ENCODE peak calls at places on chromosome 9, in seven cellular contexts. V is H9; Z is fibroblast of the aortic adventitia; Q is GM19239; H is stimulated activated CD4-positive, alpha-beta T cell treated with anti-CD3 and anti-CD28 coated beads, Interleukin-4, amount 100 ng/mL, for 48 hours; I is HFF-Myc; E is activated gamma-delta T cell treated with Interleukin-2 at 50 U/mL for 16 hours. M is an unnamed sample.

GRCh38 chr9:19087601-19088000 is 15.1 kb downstream of the HAUS6 start:
- DNase-seq in V (no peak), Z (peak), Q (no peak), H (no peak), I (no peak), E (no peak), M (peak)

GRCh38 chr9:110092792-110093191 is 115.2 kb downstream of the C9orf152 start:
- DNase-seq in V (no peak), Z (no peak), Q (no peak), H (no peak), I (no peak), E (no peak), M (no peak)

GRCh38 chr9:117091529-117091928 is 323.3 kb downstream of the ASTN2 start:
- DNase-seq in V (peak), Z (no peak), Q (no peak), H (no peak), I (no peak), E (no peak), M (no peak)

GRCh38 chr9:93058357-93059096 is at the start of gene SUSD3:
- DNase-seq in V (peak), Z (peak), Q (peak), H (peak), I (no peak), E (peak), M (peak)

GRCh38 chr9:16223074-16223871 is 647.2 kb downstream of the BNC2 start:
- DNase-seq in V (no peak), Z (no peak), Q (no peak), H (no peak), I (no peak), E (no peak), M (peak)

GRCh38 chr9:17462869-17463464 is 115.9 kb upstream of the SH3GL2 start:
- DNase-seq in V (no peak), Z (peak), Q (no peak), H (no peak), I (peak), E (peak), M (peak)

GRCh38 chr9:78365979-78366697 is 69.2 kb downstream of the PSAT1 start:
- DNase-seq in V (no peak), Z (peak), Q (no peak), H (no peak), I (no peak), E (no peak), M (no peak)

GRCh38 chr9:92183449-92183848 is 68.2 kb upstream of the SPTLC1 start:
- DNase-seq in V (no peak), Z (no peak), Q (no peak), H (no peak), I (no peak), E (no peak), M (no peak)

GRCh38 chr9:127118597-127119318 is 3.7 kb downstream of the ANGPTL2 start:
- DNase-seq in V (no peak), Z (no peak), Q (peak), H (no peak), I (no peak), E (no peak), M (no peak)

GRCh38 chr9:105178106-105178505 is 66.3 kb upstream of the SLC44A1 start:
- DNase-seq in V (no peak), Z (no peak), Q (no peak), H (no peak), I (no peak), E (no peak), M (no peak)

GRCh38 chr9:98146101-98146991 is 27.3 kb upstream of the TRIM14 start:
- DNase-seq in V (no peak), Z (peak), Q (no peak), H (no peak), I (no peak), E (no peak), M (peak)

GRCh38 chr9:512555-513272 is 298.0 kb downstream of the DOCK8 start:
- DNase-seq in V (no peak), Z (no peak), Q (no peak), H (no peak), I (no peak), E (no peak), M (no peak)

GRCh38 chr9:34119713-34120112 is 6.8 kb downstream of the DCAF12 start:
- DNase-seq in V (no peak), Z (no peak), Q (no peak), H (no peak), I (no peak), E (no peak), M (no peak)

GRCh38 chr9:137029058-137029922 is 1.3 kb upstream of the ABCA2 start:
- DNase-seq in V (peak), Z (peak), Q (peak), H (peak), I (no peak), E (peak), M (peak)

GRCh38 chr9:27352457-27353188 is 55.7 kb upstream of the EQTN start:
- DNase-seq in V (no peak), Z (no peak), Q (no peak), H (no peak), I (no peak), E (no peak), M (no peak)

GRCh38 chr9:91395106-91395552 is 28.5 kb downstream of the NFIL3 start:
- DNase-seq in V (no peak), Z (peak), Q (no peak), H (no peak), I (no peak), E (no peak), M (no peak)